ENCODE peak calls at places on chromosomes 4 and X, in four cellular contexts. One of them, this sample, is unnamed.
A peak's percentile ranks its signal among the peaks of the same experiment; 100 is the strongest.

GRCh38 chrX:53280703-53281320 is 572 bp downstream of the IQSEC2 start:
- DNase-seq in AG09309: no peak
- DNase-seq in heart right ventricle: peak; percentile 17
- DNase-seq in chondrocyte: no peak
- DNase-seq in this sample: no peak

GRCh38 chrX:143306991-143307965 is 210.0 kb downstream of the SPANXN3 start:
- DNase-seq in AG09309: no peak
- DNase-seq in heart right ventricle: no peak
- DNase-seq in chondrocyte: no peak
- DNase-seq in this sample: no peak

GRCh38 chr4:89737888-89738287 is 99.1 kb downstream of the SNCA start:
- DNase-seq in chondrocyte: no peak
- DNase-seq in AG09309: peak; percentile 34
- DNase-seq in heart right ventricle: no peak
- DNase-seq in this sample: no peak

GRCh38 chr4:43776371-43776770 is 672.2 kb downstream of the KCTD8 start:
- DNase-seq in chondrocyte: no peak
- DNase-seq in AG09309: no peak
- DNase-seq in heart right ventricle: no peak
- DNase-seq in this sample: no peak

GRCh38 chr4:37675587-37676290 is 10.4 kb downstream of the RELL1 start:
- DNase-seq in heart right ventricle: no peak
- DNase-seq in chondrocyte: no peak
- DNase-seq in AG09309: no peak
- DNase-seq in this sample: no peak

GRCh38 chr4:88320174-88320779 is 35.9 kb upstream of the PPM1K start:
- DNase-seq in heart right ventricle: no peak
- DNase-seq in AG09309: no peak
- DNase-seq in chondrocyte: no peak
- DNase-seq in this sample: no peak

GRCh38 chrX:15973299-15973698 is 118.7 kb upstream of the AP1S2 start:
- DNase-seq in chondrocyte: no peak
- DNase-seq in heart right ventricle: peak; percentile 29
- DNase-seq in AG09309: no peak
- DNase-seq in this sample: no peak

GRCh38 chr4:156442961-156443360 is 489.3 kb upstream of the CTSO start:
- DNase-seq in AG09309: no peak
- DNase-seq in chondrocyte: no peak
- DNase-seq in heart right ventricle: no peak
- DNase-seq in this sample: no peak

GRCh38 chr4:124499266-124499665 is 213.3 kb downstream of the ANKRD50 start:
- DNase-seq in heart right ventricle: no peak
- DNase-seq in chondrocyte: no peak
- DNase-seq in AG09309: no peak
- DNase-seq in this sample: no peak

GRCh38 chr4:183455431-183456145 is 11.2 kb downstream of the CDKN2AIP start:
- DNase-seq in chondrocyte: no peak
- DNase-seq in heart right ventricle: no peak
- DNase-seq in AG09309: no peak
- DNase-seq in this sample: no peak

GRCh38 chr4:77433102-77433733 is 172.4 kb upstream of the CXCL13 start:
- DNase-seq in AG09309: no peak
- DNase-seq in chondrocyte: no peak
- DNase-seq in heart right ventricle: peak; percentile 23
- DNase-seq in this sample: peak; percentile 13

GRCh38 chr4:123096038-123096437 is 173.6 kb upstream of the NUDT6 start:
- DNase-seq in heart right ventricle: no peak
- DNase-seq in AG09309: no peak
- DNase-seq in chondrocyte: no peak
- DNase-seq in this sample: no peak

GRCh38 chr4:122701965-122702364 is 30.5 kb upstream of the BBS12 start:
- DNase-seq in chondrocyte: no peak
- DNase-seq in AG09309: no peak
- DNase-seq in heart right ventricle: no peak
- DNase-seq in this sample: no peak

GRCh38 chrX:24026403-24026801 is 584 bp downstream of the KLHL15 start:
- DNase-seq in chondrocyte: no peak
- DNase-seq in AG09309: no peak
- DNase-seq in heart right ventricle: no peak
- DNase-seq in this sample: no peak

GRCh38 chrX:17590892-17591740 is 146.2 kb upstream of the SCML1 start:
- DNase-seq in chondrocyte: no peak
- DNase-seq in heart right ventricle: peak; percentile 51
- DNase-seq in AG09309: peak; percentile 63
- DNase-seq in this sample: peak; percentile 59

GRCh38 chrX:138026211-138026610 is 460.3 kb downstream of the ZIC3 start:
- DNase-seq in AG09309: no peak
- DNase-seq in heart right ventricle: no peak
- DNase-seq in chondrocyte: no peak
- DNase-seq in this sample: no peak

GRCh38 chr4:67682266-67682665 is 18.7 kb downstream of the UBA6 start:
- DNase-seq in AG09309: no peak
- DNase-seq in chondrocyte: no peak
- DNase-seq in heart right ventricle: no peak
- DNase-seq in this sample: no peak

GRCh38 chr4:8030121-8030781 is 90.6 kb upstream of the AFAP1 start:
- DNase-seq in heart right ventricle: no peak
- DNase-seq in AG09309: no peak
- DNase-seq in chondrocyte: peak; percentile 91
- DNase-seq in this sample: no peak

GRCh38 chr4:76028242-76028859 is 5.1 kb upstream of the CXCL10 start:
- DNase-seq in chondrocyte: no peak
- DNase-seq in AG09309: no peak
- DNase-seq in heart right ventricle: no peak
- DNase-seq in this sample: no peak

GRCh38 chrX:107480272-107480671 is 30.8 kb downstream of the FRMPD3 start:
- DNase-seq in AG09309: no peak
- DNase-seq in chondrocyte: no peak
- DNase-seq in heart right ventricle: no peak
- DNase-seq in this sample: no peak

GRCh38 chrX:114650351-114650750 is 66.5 kb downstream of the HTR2C start:
- DNase-seq in chondrocyte: no peak
- DNase-seq in AG09309: no peak
- DNase-seq in heart right ventricle: no peak
- DNase-seq in this sample: no peak

GRCh38 chr4:166019441-166019840 is 146.4 kb downstream of the TLL1 start:
- DNase-seq in chondrocyte: no peak
- DNase-seq in heart right ventricle: no peak
- DNase-seq in AG09309: no peak
- DNase-seq in this sample: no peak

GRCh38 chrX:79413009-79413408 is 45.9 kb upstream of the ITM2A start:
- DNase-seq in chondrocyte: no peak
- DNase-seq in heart right ventricle: no peak
- DNase-seq in AG09309: no peak
- DNase-seq in this sample: no peak